ENCODE peak calls at places on chromosomes 3 and 15, in nine cellular contexts. N is neural progenitor cell, J is GM23248, K is HCT116, Y is GM23338, X is OCI-LY7, U is PC-3, R is MM.1S, H is SK-N-SH. Z is an unnamed sample.

GRCh38 chr3:8629151-8630021 is 15.2 kb downstream of the SSUH2 start:
- DNase-seq in J (peak; percentile 99), K (peak; percentile 90), H (no peak), N (no peak), U (peak; percentile 97), Y (no peak), X (no peak), R (no peak), Z (peak; percentile 80)

GRCh38 chr15:40843885-40844542 is at the start of gene SPINT1:
- DNase-seq in U (peak; percentile 66), H (peak; percentile 69), Y (peak; percentile 74), N (peak; percentile 74), J (peak; percentile 41), R (peak; percentile 47), X (no peak), K (no peak), Z (peak; percentile 89)

GRCh38 chr15:62649793-62650420 is 392.6 kb upstream of the TPM1 start:
- DNase-seq in N (no peak), J (peak; percentile 70), H (no peak), Y (no peak), R (peak; percentile 16), K (no peak), X (no peak), U (no peak), Z (no peak)

GRCh38 chr15:69074843-69075224 is 60.3 kb downstream of the NOX5 start:
- DNase-seq in K (no peak), H (peak; percentile 68), N (peak; percentile 39), J (no peak), R (no peak), Y (peak; percentile 77), U (peak; percentile 52), X (no peak), Z (peak; percentile 64)

GRCh38 chr15:88649753-88650551 is 11.1 kb downstream of the ISG20 start:
- DNase-seq in Y (no peak), K (no peak), U (no peak), J (no peak), X (no peak), H (no peak), N (no peak), R (no peak), Z (no peak)

GRCh38 chr3:27623085-27623753 is 98.9 kb downstream of the EOMES start:
- DNase-seq in Y (no peak), U (peak; percentile 77), N (no peak), K (no peak), X (no peak), H (no peak), J (peak; percentile 30), R (no peak), Z (peak; percentile 19)

GRCh38 chr3:170802164-170803151 is 67.5 kb downstream of the RPL22L1 start:
- DNase-seq in X (no peak), J (peak; percentile 95), U (peak; percentile 80), Y (no peak), H (no peak), K (no peak), N (no peak), R (no peak), Z (peak; percentile 39)

GRCh38 chr3:183350164-183350563 is 78.3 kb downstream of the MCF2L2 start:
- DNase-seq in R (no peak), K (no peak), N (no peak), Y (no peak), X (no peak), J (no peak), H (no peak), U (no peak), Z (no peak)

GRCh38 chr3:190697901-190698300 is 164.6 kb downstream of the GMNC start:
- DNase-seq in X (no peak), J (peak; percentile 92), N (no peak), U (peak; percentile 47), R (no peak), H (no peak), Y (no peak), K (no peak), Z (no peak)

DNA sequence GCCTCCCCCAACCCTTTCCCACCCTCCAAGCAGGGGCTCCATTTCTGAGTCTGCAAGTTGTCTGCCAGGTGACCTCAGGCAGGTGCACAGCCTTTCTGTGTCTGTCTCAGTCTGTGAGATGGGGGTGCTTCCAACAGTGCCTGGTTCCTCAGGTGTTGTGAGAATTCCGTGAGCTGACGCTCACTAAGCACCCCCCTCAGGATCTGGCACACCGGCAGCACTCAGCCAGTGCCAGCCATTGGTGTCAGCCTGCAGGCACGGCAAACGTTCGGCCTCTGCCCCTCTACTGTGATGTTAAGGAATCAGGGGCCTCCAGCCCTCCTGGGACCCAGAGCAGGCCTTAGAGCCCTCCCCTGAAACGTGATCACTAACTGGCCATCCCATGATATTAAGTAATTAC is 2.4 kb downstream of the KLF15 start:
- DNase-seq in N (no peak), J (no peak), H (no peak), R (peak; percentile 3), X (no peak), K (no peak), Y (no peak), U (no peak), Z (no peak)
- H3K4me3 ChIP-seq in N (no peak overlapping the region), J (no peak overlapping the region), H (no peak overlapping the region), R (no peak overlapping the region), X (no peak overlapping the region), K (no peak overlapping the region), Y (no peak overlapping the region), U (no peak overlapping the region), Z (no peak overlapping the region)

GRCh38 chr3:151751161-151751560 is 17.4 kb downstream of the AADACL2 start:
- DNase-seq in U (peak; percentile 25), K (no peak), N (no peak), R (no peak), J (peak; percentile 69), H (no peak), Y (no peak), X (no peak), Z (no peak)
- TF ChIP-seq EZH2phosphoT487 in U (no peak), K (no peak), N (no peak), R (no peak), J (no peak), H (no peak), Y (no peak), X (no peak), Z (no peak)

DNA sequence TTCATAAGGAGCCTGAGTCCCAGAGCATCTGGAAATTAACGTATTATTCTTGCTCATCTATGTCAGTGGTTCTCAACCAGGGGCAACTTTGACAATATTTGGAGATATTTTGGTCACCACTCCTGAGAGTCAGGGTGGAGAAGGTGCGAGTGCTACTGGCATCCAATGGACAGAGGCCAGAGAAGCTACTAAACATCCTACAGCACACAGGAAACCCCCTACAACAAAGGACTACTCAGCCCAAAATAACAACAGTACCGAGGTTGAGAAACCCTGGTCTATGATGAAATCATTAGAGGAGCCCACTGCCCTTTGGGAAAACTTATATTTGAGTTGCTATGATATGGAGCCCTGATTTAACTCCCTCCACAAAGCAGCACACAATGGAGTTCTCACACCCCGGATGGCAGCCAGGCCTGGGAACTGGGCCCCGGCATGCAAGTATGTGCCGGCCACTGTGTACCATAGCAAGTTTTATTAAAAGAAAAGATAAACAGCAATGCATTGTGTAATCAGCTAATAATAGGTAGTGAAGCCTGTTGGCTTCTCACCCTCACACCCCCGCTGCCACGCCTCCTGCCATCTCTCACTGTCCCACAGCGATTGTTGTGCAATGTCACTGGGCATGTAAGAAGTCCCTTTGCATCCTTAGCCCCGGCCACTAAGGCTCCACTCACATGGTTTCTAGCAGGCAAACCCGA is 109.8 kb downstream of the AQP9 start:
- DNase-seq in X (no peak), Y (no peak), U (no peak), K (no peak), N (no peak), H (no peak), R (no peak), J (no peak), Z (no peak)
- H3K4me3 ChIP-seq in X (no peak overlapping the region), Y (no peak overlapping the region), U (no peak overlapping the region), K (no peak overlapping the region), N (no peak overlapping the region), H (no peak overlapping the region), R (no peak overlapping the region), J (no peak overlapping the region), Z (no peak overlapping the region)

GRCh38 chr3:150535204-150535603 is 11.1 kb downstream of the SERP1 start:
- DNase-seq in K (no peak), H (no peak), X (no peak), J (no peak), R (no peak), N (no peak), Y (no peak), U (no peak), Z (no peak)
- TF ChIP-seq EZH2phosphoT487 in K (no peak), H (no peak), X (no peak), J (no peak), R (no peak), N (no peak), Y (no peak), U (no peak), Z (no peak)

GRCh38 chr15:96657096-96657495 is 326.6 kb downstream of the NR2F2 start:
- DNase-seq in R (no peak), U (no peak), X (no peak), J (no peak), Y (peak; percentile 41), N (no peak), H (no peak), K (no peak), Z (no peak)
- H3K4me3 ChIP-seq in R (no peak overlapping the region), U (no peak overlapping the region), X (no peak overlapping the region), J (no peak overlapping the region), Y (no peak overlapping the region), N (no peak overlapping the region), H (no peak overlapping the region), K (no peak overlapping the region), Z (no peak overlapping the region)

DNA sequence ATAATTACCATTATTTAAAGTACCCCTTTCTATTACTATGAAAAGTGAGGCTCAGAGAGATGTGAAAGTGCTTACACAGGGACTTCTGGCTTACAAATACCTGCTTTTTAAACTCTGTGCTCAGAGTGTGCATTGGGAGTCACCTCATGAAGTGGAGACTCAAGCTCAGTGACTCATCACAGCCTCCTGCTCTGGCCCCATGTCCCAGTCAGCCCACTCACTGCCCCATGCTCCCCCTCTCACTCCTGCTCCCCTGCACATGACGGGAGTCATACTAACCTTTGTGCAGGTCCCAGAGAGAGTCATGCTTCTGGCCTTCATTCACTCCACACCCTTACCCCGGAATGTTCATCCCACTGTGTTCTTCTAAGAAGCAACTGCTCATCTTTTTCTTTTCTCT is 20.2 kb downstream of the CCR1 start:
- DNase-seq in N (no peak), J (peak; percentile 85), Y (no peak), K (peak; percentile 7), U (peak; percentile 76), X (no peak), H (no peak), R (peak; percentile 76), Z (peak; percentile 66)
- TF ChIP-seq EZH2phosphoT487 in N (no peak), J (no peak), Y (no peak), K (no peak), U (no peak), X (no peak), H (no peak), R (no peak), Z (no peak)